ENCODE peak calls at places on chromosomes 11 and 22, in seven cellular contexts. C, T, K, J, X, Q and V are unnamed samples.

GRCh38 chr11:74182635-74183034 is 11.5 kb downstream of the PPME1 start:
- DNase-seq in K (no peak), X (no peak), T (no peak), J (no peak), Q (no peak), C (no peak), V (no peak)

GRCh38 chr11:107973641-107974040 is 35.1 kb upstream of the CUL5 start:
- DNase-seq in C (no peak), K (no peak), J (no peak), T (no peak), X (no peak), Q (no peak), V (no peak)

GRCh38 chr22:38414009-38414395 is 41.0 kb downstream of the KCNJ4 start:
- DNase-seq in J (no peak), T (no peak), K (no peak), C (no peak), Q (no peak), X (no peak), V (no peak)

GRCh38 chr11:45834298-45834756 is 12.9 kb upstream of the CRY2 start:
- DNase-seq in K (no peak), X (no peak), J (no peak), Q (no peak), C (no peak), T (no peak), V (no peak)

GRCh38 chr11:3231851-3232744 is at the start of gene MRGPRE:
- DNase-seq in T (no peak), J (no peak), Q (no peak), X (no peak), K (no peak), C (peak), V (no peak)

GRCh38 chr11:69817265-69818236 is 1.7 kb downstream of the FGF3 start:
- DNase-seq in T (no peak), X (no peak), Q (no peak), C (no peak), J (no peak), K (no peak), V (peak)

GRCh38 chr22:40443675-40444482 is 73.5 kb downstream of the SGSM3 start:
- DNase-seq in C (no peak), X (no peak), T (no peak), Q (no peak), J (no peak), K (no peak), V (no peak)

GRCh38 chr22:30250713-30251267 is 4.2 kb upstream of the LIF start:
- DNase-seq in J (no peak), X (no peak), K (peak), T (peak), C (no peak), Q (no peak), V (no peak)

GRCh38 chr22:36470162-36470993 is 11.1 kb downstream of the TXN2 start:
- DNase-seq in T (peak), K (peak), C (no peak), Q (peak), J (peak), X (peak), V (peak)

GRCh38 chr11:99370557-99371200 is 349.9 kb downstream of the CNTN5 start:
- DNase-seq in K (no peak), X (no peak), T (no peak), Q (no peak), J (no peak), C (no peak), V (no peak)

GRCh38 chr22:34866081-34866480 is 199.9 kb upstream of the ISX start:
- DNase-seq in J (no peak), K (no peak), C (no peak), X (no peak), T (no peak), Q (no peak), V (no peak)

GRCh38 chr11:31254411-31254810 is 115.1 kb downstream of the DCDC1 start:
- DNase-seq in Q (no peak), K (no peak), T (no peak), X (no peak), J (no peak), C (no peak), V (no peak)

GRCh38 chr11:101862410-101863233 is 52.2 kb upstream of the CEP126 start:
- DNase-seq in T (no peak), X (peak), C (no peak), K (peak), J (no peak), Q (no peak), V (peak)

GRCh38 chr11:10333490-10333889 is 28.6 kb downstream of the ADM start:
- DNase-seq in T (no peak), Q (no peak), X (no peak), K (no peak), J (no peak), C (no peak), V (no peak)